ENCODE peak calls at places on chromosomes 16 and 17, in eight cellular contexts. V is astrocyte of the cerebellum, I is GM12865, B is tibial artery, Y is tibial nerve, G is transverse colon, X is ovary, T is cardiac muscle cell. H is an unnamed sample.

GRCh38 chr17:19369846-19370492 is 7.4 kb upstream of the B9D1 start:
- DNase-seq in V (no peak), I (peak; percentile 45), B (peak; percentile 22), Y (no peak), G (peak; percentile 43), X (no peak), T (no peak), H (no peak)

GRCh38 chr17:47636273-47637030 is 13.3 kb upstream of the KPNB1 start:
- DNase-seq in V (no peak), I (no peak), B (no peak), Y (no peak), G (no peak), X (no peak), T (no peak), H (no peak)

GRCh38 chr16:49340466-49340865 is 33.1 kb upstream of the C16orf78 start:
- DNase-seq in V (no peak), I (no peak), B (no peak), Y (no peak), G (no peak), X (no peak), T (no peak), H (no peak)

GRCh38 chr17:57296231-57296630 is 39.9 kb downstream of the MSI2 start:
- DNase-seq in V (no peak), I (no peak), B (no peak), Y (no peak), G (no peak), X (no peak), T (no peak), H (no peak)

GRCh38 chr17:7830616-7831015 is 3.4 kb upstream of the KDM6B start:
- DNase-seq in V (no peak), I (no peak), B (no peak), Y (no peak), G (no peak), X (peak; percentile 39), T (no peak), H (no peak)

GRCh38 chr17:59366773-59367656 is 35.6 kb downstream of the YPEL2 start:
- DNase-seq in V (no peak), I (no peak), B (peak; percentile 39), Y (no peak), G (peak; percentile 77), X (peak; percentile 47), T (no peak), H (no peak)

GRCh38 chr17:9725575-9725974 is 65.8 kb downstream of the DHRS7C start:
- DNase-seq in V (peak; percentile 32), I (no peak), B (no peak), Y (no peak), G (no peak), X (no peak), T (no peak), H (no peak)

GRCh38 chr17:51120357-51120738 is 320 bp downstream of the SPAG9 start:
- DNase-seq in V (no peak), I (peak; percentile 58), B (no peak), Y (no peak), G (peak; percentile 60), X (no peak), T (no peak), H (no peak)

GRCh38 chr17:29789186-29790170 is 140.6 kb downstream of the SSH2 start:
- DNase-seq in V (no peak), I (no peak), B (peak; percentile 37), Y (no peak), G (no peak), X (no peak), T (peak; percentile 85), H (no peak)

GRCh38 chr16:22206013-22206846 is at the start of gene EEF2K:
- DNase-seq in V (peak; percentile 81), I (peak; percentile 97), B (peak; percentile 95), Y (peak; percentile 86), G (peak; percentile 95), X (peak; percentile 94), T (peak; percentile 98), H (peak; percentile 78)

GRCh38 chr17:77188084-77189066 is 47.6 kb downstream of the SEC14L1 start:
- DNase-seq in V (no peak), I (peak; percentile 71), B (no peak), Y (no peak), G (peak; percentile 36), X (no peak), T (no peak), H (no peak)

GRCh38 chr16:79639576-79640311 is 39.2 kb upstream of the MAF start:
- DNase-seq in V (no peak), I (no peak), B (no peak), Y (no peak), G (no peak), X (no peak), T (no peak), H (no peak)

GRCh38 chr16:76946879-76947278 is 244.1 kb upstream of the MON1B start:
- DNase-seq in V (peak; percentile 28), I (peak; percentile 8), B (no peak), Y (no peak), G (no peak), X (no peak), T (peak; percentile 83), H (peak; percentile 57)

GRCh38 chr17:39197380-39198185 is at the start of gene CACNB1:
- DNase-seq in V (no peak), I (peak; percentile 84), B (peak; percentile 81), Y (peak; percentile 65), G (peak; percentile 82), X (peak; percentile 84), T (peak; percentile 84), H (no peak)

GRCh38 chr16:84397090-84397489 is 28.8 kb downstream of the ATP2C2 start:
- DNase-seq in V (no peak), I (no peak), B (no peak), Y (no peak), G (no peak), X (no peak), T (no peak), H (no peak)

GRCh38 chr17:40286473-40286872 is 1.2 kb upstream of the CDC6 start:
- DNase-seq in V (no peak), I (no peak), B (no peak), Y (no peak), G (no peak), X (no peak), T (no peak), H (no peak)
- H3K4me3 ChIP-seq in V (no peak overlapping the region), I (no peak overlapping the region), B (no peak overlapping the region), Y (no peak overlapping the region), G (no peak overlapping the region), X (no peak overlapping the region), T (no peak overlapping the region), H (no peak overlapping the region)

GRCh38 chr16:30381351-30382041 is 865 bp downstream of the SEPTIN1 start:
- DNase-seq in V (no peak), I (no peak), B (no peak), Y (no peak), G (no peak), X (no peak), T (no peak), H (no peak)

GRCh38 chr16:30378236-30379164 is 3.9 kb downstream of the SEPTIN1 start:
- DNase-seq in V (peak; percentile 93), I (peak; percentile 99), B (peak; percentile 98), Y (peak; percentile 98), G (peak; percentile 100), X (peak; percentile 99), T (peak; percentile 99), H (peak; percentile 81)

GRCh38 chr16:30379165-30379783 is 3.1 kb downstream of the SEPTIN1 start:
- DNase-seq in V (no peak), I (no peak), B (no peak), Y (no peak), G (no peak), X (no peak), T (no peak), H (no peak)

GRCh38 chr16:30380801-30381208 is 1.6 kb downstream of the SEPTIN1 start:
- DNase-seq in V (no peak), I (no peak), B (no peak), Y (no peak), G (no peak), X (no peak), T (no peak), H (no peak)

GRCh38 chr16:30380072-30380471 is 2.3 kb downstream of the SEPTIN1 start:
- DNase-seq in V (no peak), I (no peak), B (no peak), Y (no peak), G (no peak), X (no peak), T (no peak), H (no peak)
- H3K4me3 ChIP-seq in V (no peak overlapping the region), I (no peak overlapping the region), B (no peak overlapping the region), Y (no peak overlapping the region), G (no peak overlapping the region), X (no peak overlapping the region), T (no peak overlapping the region), H (no peak overlapping the region)

GRCh38 chr17:50096092-50096491 is 941 bp downstream of the PDK2 start:
- DNase-seq in V (no peak), I (no peak), B (no peak), Y (no peak), G (no peak), X (peak; percentile 47), T (no peak), H (no peak)

GRCh38 chr17:50097907-50098306 is 2.8 kb downstream of the PDK2 start:
- DNase-seq in V (no peak), I (no peak), B (no peak), Y (no peak), G (no peak), X (no peak), T (no peak), H (no peak)

GRCh38 chr17:50096758-50097157 is 1.6 kb downstream of the PDK2 start:
- DNase-seq in V (no peak), I (no peak), B (no peak), Y (no peak), G (no peak), X (no peak), T (no peak), H (no peak)

GRCh38 chr17:50098583-50098982 is 3.4 kb downstream of the PDK2 start:
- DNase-seq in V (no peak), I (no peak), B (no peak), Y (no peak), G (no peak), X (no peak), T (no peak), H (no peak)

DNA sequence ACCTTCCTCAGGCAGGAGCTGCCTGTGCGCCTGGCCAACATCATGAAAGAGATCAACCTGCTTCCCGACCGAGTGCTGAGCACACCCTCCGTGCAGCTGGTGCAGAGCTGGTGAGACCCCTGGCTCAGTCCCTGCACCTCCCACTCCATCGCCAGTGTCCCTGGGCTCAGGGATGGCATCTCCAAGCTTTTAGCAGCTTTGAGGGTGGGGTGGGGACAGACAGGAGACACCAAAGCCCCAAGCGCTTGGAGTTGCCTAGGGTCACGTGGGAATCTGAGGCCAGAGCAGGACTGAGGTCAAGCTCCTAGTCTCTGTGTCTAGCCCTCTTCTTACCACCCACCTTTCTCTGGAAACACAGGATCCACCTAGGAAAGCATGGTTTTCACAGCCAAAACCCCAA is 2.3 kb downstream of the PDK2 start:
- DNase-seq in V (no peak), I (no peak), B (no peak), Y (no peak), G (no peak), X (no peak), T (no peak), H (no peak)
- H3K4me3 ChIP-seq in V (no peak overlapping the region), I (no peak overlapping the region), B (no peak overlapping the region), Y (no peak overlapping the region), G (no peak overlapping the region), X (no peak overlapping the region), T (no peak overlapping the region), H (no peak overlapping the region)

DNA sequence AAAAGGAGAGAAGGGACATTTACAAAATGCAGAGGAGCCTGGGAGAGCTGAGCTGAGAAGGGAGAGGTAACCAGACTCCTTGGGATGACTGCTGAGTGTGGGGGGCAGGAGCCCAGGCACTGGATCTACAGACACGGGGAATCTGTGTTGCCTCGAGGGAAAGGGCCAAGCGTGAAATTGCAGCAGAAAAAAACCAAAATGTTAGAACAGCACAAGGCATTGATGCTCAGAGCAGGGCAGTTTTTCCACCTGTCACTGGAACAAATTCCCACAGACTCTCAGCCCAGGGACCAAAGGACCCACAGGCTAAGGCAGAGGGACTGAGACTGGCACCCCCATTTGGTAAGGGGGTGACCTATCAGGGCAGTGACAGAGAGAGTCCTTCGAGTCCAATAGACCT is 2.0 kb downstream of the PITPNM3 start:
- DNase-seq in V (no peak), I (no peak), B (no peak), Y (no peak), G (no peak), X (no peak), T (no peak), H (no peak)
- H3K4me3 ChIP-seq in V (no peak overlapping the region), I (no peak overlapping the region), B (no peak overlapping the region), Y (no peak overlapping the region), G (no peak overlapping the region), X (no peak overlapping the region), T (no peak overlapping the region), H (no peak overlapping the region)

H was measured in AG09309.